ENCODE peak calls at places on chromosomes 3 and 15, in eight cellular contexts. N is stimulated activated CD8-positive, alpha-beta memory T cell treated with anti-CD3 and anti-CD28 coated beads, Interleukin-15, amount 100 ng/mL, for 1 hour; T is NCI-H748 treated with DMSO at 0.1 percent for 48 hours; F is right cardiac atrium; Z is left ventricle myocardium superior; V is stimulated activated effector memory CD8-positive, alpha-beta T cell treated with anti-CD3 and anti-CD28 coated beads, Interleukin-12 subunit alpha, Interleukin-12 subunit beta, amount 100 ng/mL, for 72 hours; A is substantia nigra; B is T-helper 9 cell. O is an unnamed sample.

GRCh38 chr3:108486910-108487309 is 23.5 kb downstream of the MYH15 start:
- DNase-seq in B (no peak), V (no peak), A (peak; percentile 1), N (no peak), Z (peak; percentile 41), T (no peak), F (peak; percentile 19), O (no peak)

GRCh38 chr3:81761904-81762565 is 590 bp upstream of the GBE1 start:
- DNase-seq in T (no peak), N (no peak), V (no peak), F (no peak), Z (no peak), B (no peak), A (no peak), O (no peak)

GRCh38 chr3:190840146-190840545 is 22.3 kb downstream of the GMNC start:
- DNase-seq in A (no peak), B (no peak), V (no peak), T (no peak), Z (no peak), F (no peak), N (no peak), O (no peak)

GRCh38 chr3:71580636-71581215 is 2.8 kb downstream of the FOXP1 start:
- DNase-seq in F (no peak), B (no peak), V (no peak), A (no peak), T (no peak), N (no peak), Z (no peak), O (no peak)

GRCh38 chr3:154584041-154584440 is 154.1 kb upstream of the GPR149 start:
- DNase-seq in F (no peak), A (no peak), B (no peak), T (no peak), V (no peak), Z (no peak), N (no peak), O (no peak)

GRCh38 chr15:64430000-64430735 is 30.2 kb upstream of the ZNF609 start:
- DNase-seq in B (peak; percentile 3), Z (no peak), T (no peak), F (peak; percentile 33), V (peak; percentile 4), N (no peak), A (no peak), O (peak; percentile 24)

GRCh38 chr15:89749951-89750559 is 994 bp downstream of the MESP1 start:
- DNase-seq in B (no peak), Z (peak; percentile 38), F (no peak), N (no peak), T (peak; percentile 9), V (no peak), A (no peak), O (no peak)

GRCh38 chr15:31977812-31978662 is 52.3 kb upstream of the CHRNA7 start:
- DNase-seq in B (peak; percentile 47), T (no peak), N (no peak), V (peak; percentile 49), F (peak; percentile 24), A (no peak), Z (peak; percentile 78), O (peak; percentile 53)

GRCh38 chr3:126716057-126716456 is 12.0 kb downstream of the CHCHD6 start:
- DNase-seq in F (no peak), B (no peak), A (no peak), V (no peak), N (no peak), Z (no peak), T (no peak), O (no peak)

GRCh38 chr15:48389701-48390143 is 58.5 kb downstream of the DUT start:
- DNase-seq in A (no peak), B (no peak), Z (no peak), T (no peak), V (no peak), F (no peak), N (no peak), O (no peak)

GRCh38 chr15:43105778-43106485 is at the start of gene UBR1:
- DNase-seq in Z (peak; percentile 92), F (peak; percentile 94), N (peak; percentile 81), V (peak; percentile 72), B (peak; percentile 76), A (peak; percentile 60), T (peak; percentile 41), O (peak; percentile 87)

GRCh38 chr15:57468486-57468885 is 92.2 kb downstream of the CGNL1 start:
- DNase-seq in B (no peak), N (no peak), V (no peak), A (no peak), Z (no peak), T (no peak), F (no peak), O (no peak)

GRCh38 chr3:112610121-112610520 is 30.8 kb downstream of the CCDC80 start:
- DNase-seq in T (no peak), V (no peak), B (no peak), A (no peak), N (no peak), F (no peak), Z (no peak), O (no peak)

GRCh38 chr3:12194209-12194608 is 35.5 kb upstream of the TIMP4 start:
- DNase-seq in B (no peak), V (no peak), N (no peak), Z (no peak), F (no peak), A (no peak), T (no peak), O (no peak)

GRCh38 chr3:127889976-127890650 is 24.9 kb upstream of the KBTBD12 start:
- DNase-seq in A (no peak), Z (no peak), T (no peak), V (no peak), N (no peak), F (no peak), B (no peak), O (no peak)

GRCh38 chr15:59622289-59622688 is 10.7 kb downstream of the GCNT3 start:
- DNase-seq in Z (no peak), B (no peak), A (no peak), V (peak; percentile 9), F (peak; percentile 18), N (no peak), T (peak; percentile 24), O (peak; percentile 79)

GRCh38 chr3:153127788-153128187 is 34.2 kb upstream of the RAP2B start:
- DNase-seq in A (no peak), B (no peak), N (no peak), F (no peak), V (no peak), Z (no peak), T (no peak), O (no peak)

GRCh38 chr3:97230486-97230885 is 416.1 kb downstream of the EPHA6 start:
- DNase-seq in V (no peak), A (no peak), T (no peak), B (no peak), Z (no peak), N (no peak), F (no peak), O (no peak)

GRCh38 chr15:92012368-92012629 is 158.8 kb downstream of the SLCO3A1 start:
- DNase-seq in N (no peak), F (no peak), T (no peak), B (no peak), V (no peak), Z (no peak), A (no peak), O (no peak)

GRCh38 chr3:65886376-65886775 is 152.3 kb downstream of the MAGI1 start:
- DNase-seq in A (no peak), N (no peak), V (no peak), Z (no peak), B (no peak), F (no peak), T (no peak), O (no peak)

GRCh38 chr15:74400915-74401757 is 32.6 kb downstream of the SEMA7A start:
- DNase-seq in A (no peak), T (no peak), Z (no peak), F (no peak), V (no peak), N (no peak), B (no peak), O (no peak)

GRCh38 chr15:70436428-70436827 is 326.9 kb downstream of the UACA start:
- DNase-seq in A (no peak), T (no peak), V (no peak), F (no peak), B (no peak), N (no peak), Z (no peak), O (peak; percentile 53)

GRCh38 chr15:59294574-59294960 is 78.1 kb downstream of the MYO1E start:
- DNase-seq in B (no peak), A (no peak), F (no peak), V (no peak), T (no peak), N (no peak), Z (no peak), O (no peak)

GRCh38 chr3:155282416-155283091 is 10.9 kb downstream of the STRIT1 start:
- DNase-seq in T (no peak), B (no peak), V (no peak), Z (no peak), A (no peak), F (no peak), N (no peak), O (no peak)

GRCh38 chr3:89059201-89059600 is 48.2 kb upstream of the EPHA3 start:
- DNase-seq in B (no peak), T (no peak), V (no peak), F (peak; percentile 18), Z (no peak), N (no peak), A (no peak), O (no peak)

GRCh38 chr3:184485906-184486305 is 75.7 kb upstream of the EPHB3 start:
- DNase-seq in V (no peak), N (no peak), T (no peak), A (no peak), B (no peak), F (no peak), Z (no peak), O (no peak)

GRCh38 chr3:183534249-183534648 is 21.3 kb downstream of the KLHL6 start:
- DNase-seq in N (no peak), A (no peak), Z (no peak), F (no peak), T (no peak), B (no peak), V (no peak), O (no peak)

GRCh38 chr3:133384331-133385027 is 15.4 kb upstream of the BFSP2 start:
- DNase-seq in A (peak; percentile 8), F (peak; percentile 70), Z (peak; percentile 68), N (no peak), B (no peak), V (no peak), T (peak; percentile 24), O (peak; percentile 61)

GRCh38 chr15:89167267-89168176 is 53.9 kb downstream of the RLBP1 start:
- DNase-seq in N (no peak), Z (no peak), B (no peak), V (no peak), T (no peak), A (no peak), F (no peak), O (peak; percentile 42)